ENCODE peak calls at places on chromosome 4, in eight cellular contexts. One of them, this sample, is unnamed.

GRCh38 chr4:151097759-151098158 is 1.7 kb upstream of the RPS3A start:
- DNase-seq in NCI-H1105: no peak
- DNase-seq in kidney tubule cell: no peak
- DNase-seq in GM23338: no peak
- DNase-seq in GM12878: no peak
- DNase-seq in caudate nucleus: no peak
- DNase-seq in HFF-Myc: no peak
- DNase-seq in pancreas: no peak
- DNase-seq in this sample: no peak

GRCh38 chr4:82592639-82593038 is 30.9 kb upstream of the TMEM150C start:
- DNase-seq in HFF-Myc: no peak
- DNase-seq in GM12878: no peak
- DNase-seq in pancreas: no peak
- DNase-seq in caudate nucleus: no peak
- DNase-seq in NCI-H1105: no peak
- DNase-seq in GM23338: no peak
- DNase-seq in kidney tubule cell: no peak
- DNase-seq in this sample: no peak

GRCh38 chr4:138414202-138414601 is 172.1 kb upstream of the SLC7A11 start:
- DNase-seq in GM23338: no peak
- DNase-seq in GM12878: no peak
- DNase-seq in pancreas: no peak
- DNase-seq in kidney tubule cell: peak
- DNase-seq in caudate nucleus: no peak
- DNase-seq in NCI-H1105: no peak
- DNase-seq in HFF-Myc: no peak
- DNase-seq in this sample: no peak

GRCh38 chr4:53722110-53722509 is 130.8 kb upstream of the LNX1 start:
- DNase-seq in HFF-Myc: no peak
- DNase-seq in GM23338: no peak
- DNase-seq in NCI-H1105: no peak
- DNase-seq in kidney tubule cell: no peak
- DNase-seq in caudate nucleus: no peak
- DNase-seq in GM12878: no peak
- DNase-seq in pancreas: no peak
- DNase-seq in this sample: no peak

GRCh38 chr4:113468165-113469022 is 293.1 kb downstream of the CAMK2D start:
- DNase-seq in pancreas: peak
- DNase-seq in GM12878: no peak
- DNase-seq in GM23338: peak
- DNase-seq in HFF-Myc: peak
- DNase-seq in NCI-H1105: no peak
- DNase-seq in kidney tubule cell: peak
- DNase-seq in caudate nucleus: no peak
- DNase-seq in this sample: peak

GRCh38 chr4:15130441-15130840 is 128.2 kb downstream of the CPEB2 start:
- DNase-seq in kidney tubule cell: peak
- DNase-seq in GM12878: no peak
- DNase-seq in NCI-H1105: no peak
- DNase-seq in GM23338: no peak
- DNase-seq in pancreas: no peak
- DNase-seq in caudate nucleus: peak
- DNase-seq in HFF-Myc: no peak
- DNase-seq in this sample: no peak

GRCh38 chr4:7147261-7147660 is 45.1 kb upstream of the SORCS2 start:
- DNase-seq in HFF-Myc: no peak
- DNase-seq in pancreas: no peak
- DNase-seq in GM12878: no peak
- DNase-seq in GM23338: no peak
- DNase-seq in NCI-H1105: no peak
- DNase-seq in kidney tubule cell: no peak
- DNase-seq in caudate nucleus: no peak
- DNase-seq in this sample: no peak

GRCh38 chr4:38413524-38414341 is 250.3 kb upstream of the KLF3 start:
- DNase-seq in caudate nucleus: no peak
- DNase-seq in HFF-Myc: no peak
- DNase-seq in GM12878: no peak
- DNase-seq in NCI-H1105: no peak
- DNase-seq in pancreas: no peak
- DNase-seq in kidney tubule cell: no peak
- DNase-seq in GM23338: no peak
- DNase-seq in this sample: no peak

GRCh38 chr4:184885602-184886001 is 59.8 kb upstream of the ACSL1 start:
- DNase-seq in caudate nucleus: no peak
- DNase-seq in NCI-H1105: no peak
- DNase-seq in pancreas: no peak
- DNase-seq in HFF-Myc: no peak
- DNase-seq in GM23338: no peak
- DNase-seq in GM12878: no peak
- DNase-seq in kidney tubule cell: peak
- DNase-seq in this sample: no peak

GRCh38 chr4:7546152-7546808 is 111.5 kb upstream of the PSAPL1 start:
- DNase-seq in GM12878: no peak
- DNase-seq in GM23338: no peak
- DNase-seq in NCI-H1105: no peak
- DNase-seq in kidney tubule cell: no peak
- DNase-seq in pancreas: no peak
- DNase-seq in HFF-Myc: no peak
- DNase-seq in caudate nucleus: no peak
- DNase-seq in this sample: no peak

GRCh38 chr4:147334478-147334877 is 146.4 kb upstream of the EDNRA start:
- DNase-seq in kidney tubule cell: no peak
- DNase-seq in caudate nucleus: no peak
- DNase-seq in pancreas: no peak
- DNase-seq in GM12878: no peak
- DNase-seq in GM23338: no peak
- DNase-seq in NCI-H1105: no peak
- DNase-seq in HFF-Myc: no peak
- DNase-seq in this sample: no peak

This sample was measured in ascending aorta.